ENCODE peak calls at places on chromosome X, in eight cellular contexts. One of them, this sample, is unnamed. For H3K4me1 and H3K36me3, the result is how much of the 10 kb centered on the place peaks cover.

GRCh38 chrX:112521658-112522057 is 158.1 kb downstream of the LHFPL1 start:
- DNase-seq in endothelial cell of umbilical vein: no peak
- DNase-seq in IMR-90: no peak
- DNase-seq in HCT116: no peak
- DNase-seq in SK-N-SH: no peak
- DNase-seq in mammary epithelial cell: no peak
- DNase-seq in endodermal cell: no peak
- DNase-seq in MM.1S: no peak
- DNase-seq in this sample: no peak

GRCh38 chrX:39242187-39242586 is 440.9 kb downstream of the MID1IP1 start:
- DNase-seq in HCT116: peak
- DNase-seq in MM.1S: peak
- DNase-seq in SK-N-SH: peak
- DNase-seq in mammary epithelial cell: peak
- DNase-seq in IMR-90: no peak
- DNase-seq in endothelial cell of umbilical vein: peak
- DNase-seq in endodermal cell: peak
- DNase-seq in this sample: peak

GRCh38 chrX:153722704-153723350 is 1.4 kb downstream of the BCAP31 start:
- DNase-seq in HCT116: no peak
- DNase-seq in endodermal cell: no peak
- DNase-seq in mammary epithelial cell: peak
- DNase-seq in SK-N-SH: no peak
- DNase-seq in IMR-90: no peak
- DNase-seq in MM.1S: no peak
- DNase-seq in endothelial cell of umbilical vein: peak
- DNase-seq in this sample: no peak

GRCh38 chrX:52983526-52983925 is 25.2 kb upstream of the FAM156A start:
- DNase-seq in endodermal cell: no peak
- DNase-seq in IMR-90: no peak
- DNase-seq in mammary epithelial cell: no peak
- DNase-seq in HCT116: no peak
- DNase-seq in MM.1S: no peak
- DNase-seq in endothelial cell of umbilical vein: no peak
- DNase-seq in SK-N-SH: no peak
- DNase-seq in this sample: no peak

GRCh38 chrX:53239474-53239873 is 14.5 kb upstream of the KDM5C start:
- DNase-seq in IMR-90: no peak
- DNase-seq in endodermal cell: peak
- DNase-seq in endothelial cell of umbilical vein: no peak
- DNase-seq in mammary epithelial cell: no peak
- DNase-seq in MM.1S: peak
- DNase-seq in SK-N-SH: no peak
- DNase-seq in HCT116: no peak
- DNase-seq in this sample: no peak

GRCh38 chrX:120462370-120462769 is 6.7 kb downstream of the LAMP2 start:
- DNase-seq in IMR-90: no peak
- DNase-seq in SK-N-SH: no peak
- DNase-seq in MM.1S: no peak
- DNase-seq in endodermal cell: no peak
- DNase-seq in mammary epithelial cell: no peak
- DNase-seq in endothelial cell of umbilical vein: no peak
- DNase-seq in HCT116: no peak
- DNase-seq in this sample: no peak

GRCh38 chrX:136584545-136584944 is 52.5 kb downstream of the VGLL1 start:
- DNase-seq in SK-N-SH: no peak
- DNase-seq in endothelial cell of umbilical vein: no peak
- DNase-seq in MM.1S: no peak
- DNase-seq in IMR-90: no peak
- DNase-seq in endodermal cell: no peak
- DNase-seq in HCT116: no peak
- DNase-seq in mammary epithelial cell: no peak
- DNase-seq in this sample: no peak

GRCh38 chrX:48676106-48676892 is 7.3 kb upstream of the WAS start:
- DNase-seq in SK-N-SH: peak
- DNase-seq in HCT116: peak
- DNase-seq in endothelial cell of umbilical vein: peak
- DNase-seq in MM.1S: peak
- DNase-seq in mammary epithelial cell: peak
- DNase-seq in IMR-90: peak
- DNase-seq in endodermal cell: peak
- DNase-seq in this sample: peak

GRCh38 chrX:34918856-34919255 is 23.7 kb upstream of the FAM47B start:
- DNase-seq in SK-N-SH: peak
- DNase-seq in IMR-90: peak
- DNase-seq in MM.1S: no peak
- DNase-seq in HCT116: no peak
- DNase-seq in endothelial cell of umbilical vein: peak
- DNase-seq in mammary epithelial cell: peak
- DNase-seq in endodermal cell: peak
- DNase-seq in this sample: no peak

GRCh38 chrX:13432376-13432775 is 112.5 kb upstream of the ATXN3L start:
- DNase-seq in SK-N-SH: no peak
- DNase-seq in IMR-90: peak
- DNase-seq in MM.1S: no peak
- DNase-seq in endothelial cell of umbilical vein: peak
- DNase-seq in mammary epithelial cell: peak
- DNase-seq in endodermal cell: no peak
- DNase-seq in HCT116: no peak
- DNase-seq in this sample: no peak

GRCh38 chrX:121308276-121308805 is 260.9 kb downstream of the GLUD2 start:
- DNase-seq in SK-N-SH: peak
- DNase-seq in MM.1S: peak
- DNase-seq in HCT116: peak
- DNase-seq in IMR-90: no peak
- DNase-seq in endodermal cell: peak
- DNase-seq in endothelial cell of umbilical vein: no peak
- DNase-seq in mammary epithelial cell: peak
- DNase-seq in this sample: peak

GRCh38 chrX:97685753-97686152 is 802.0 kb downstream of the RPA4 start:
- DNase-seq in MM.1S: peak
- DNase-seq in endothelial cell of umbilical vein: peak
- DNase-seq in mammary epithelial cell: peak
- DNase-seq in endodermal cell: no peak
- DNase-seq in HCT116: peak
- DNase-seq in IMR-90: peak
- DNase-seq in SK-N-SH: peak
- DNase-seq in this sample: peak

GRCh38 chrX:31320740-31321139 is 248.9 kb upstream of the FTHL17 start:
- DNase-seq in MM.1S: no peak
- DNase-seq in HCT116: no peak
- DNase-seq in IMR-90: no peak
- DNase-seq in mammary epithelial cell: no peak
- DNase-seq in endodermal cell: no peak
- DNase-seq in SK-N-SH: no peak
- DNase-seq in endothelial cell of umbilical vein: peak
- DNase-seq in this sample: no peak

GRCh38 chrX:6120329-6120728 is 108.3 kb downstream of the NLGN4X start:
- DNase-seq in SK-N-SH: no peak
- DNase-seq in MM.1S: no peak
- DNase-seq in IMR-90: no peak
- DNase-seq in endodermal cell: no peak
- DNase-seq in HCT116: no peak
- DNase-seq in mammary epithelial cell: no peak
- DNase-seq in endothelial cell of umbilical vein: no peak
- DNase-seq in this sample: no peak

GRCh38 chrX:114611018-114611619 is 27.2 kb downstream of the HTR2C start:
- DNase-seq in HCT116: peak
- DNase-seq in IMR-90: peak
- DNase-seq in SK-N-SH: peak
- DNase-seq in endothelial cell of umbilical vein: peak
- DNase-seq in endodermal cell: peak
- DNase-seq in mammary epithelial cell: peak
- DNase-seq in MM.1S: peak
- DNase-seq in this sample: peak

GRCh38 chrX:10130354-10130753 is 26.4 kb upstream of the CLCN4 start:
- DNase-seq in IMR-90: no peak
- DNase-seq in HCT116: no peak
- DNase-seq in SK-N-SH: no peak
- DNase-seq in endothelial cell of umbilical vein: no peak
- DNase-seq in endodermal cell: no peak
- DNase-seq in MM.1S: no peak
- DNase-seq in mammary epithelial cell: no peak
- DNase-seq in this sample: no peak

GRCh38 chrX:106484233-106484632 is 127.5 kb upstream of the RADX start:
- DNase-seq in endodermal cell: no peak
- DNase-seq in IMR-90: no peak
- DNase-seq in HCT116: no peak
- DNase-seq in MM.1S: peak
- DNase-seq in SK-N-SH: no peak
- DNase-seq in mammary epithelial cell: no peak
- DNase-seq in endothelial cell of umbilical vein: no peak
- DNase-seq in this sample: no peak

GRCh38 chrX:103253608-103254007 is 1.3 kb downstream of the TCEAL8 start:
- DNase-seq in HCT116: no peak
- DNase-seq in mammary epithelial cell: no peak
- DNase-seq in MM.1S: no peak
- DNase-seq in SK-N-SH: no peak
- DNase-seq in IMR-90: no peak
- DNase-seq in endodermal cell: peak
- DNase-seq in endothelial cell of umbilical vein: peak
- DNase-seq in this sample: no peak

GRCh38 chrX:33725556-33726232 is 406.4 kb downstream of the FAM47A start:
- DNase-seq in IMR-90: no peak
- DNase-seq in SK-N-SH: no peak
- DNase-seq in endothelial cell of umbilical vein: peak
- DNase-seq in MM.1S: peak
- DNase-seq in mammary epithelial cell: peak
- DNase-seq in endodermal cell: peak
- DNase-seq in HCT116: no peak
- DNase-seq in this sample: no peak
- H3K4me1 ChIP-seq in IMR-90: under half
- H3K4me1 ChIP-seq in SK-N-SH: under half
- H3K4me1 ChIP-seq in endothelial cell of umbilical vein: under half
- H3K4me1 ChIP-seq in MM.1S: under half
- H3K4me1 ChIP-seq in mammary epithelial cell: under half
- H3K4me1 ChIP-seq in endodermal cell: under half
- H3K4me1 ChIP-seq in HCT116: under half
- H3K4me1 ChIP-seq in this sample: under half

GRCh38 chrX:41128955-41129354 is 43.7 kb downstream of the USP9X start:
- DNase-seq in endodermal cell: no peak
- DNase-seq in IMR-90: no peak
- DNase-seq in MM.1S: no peak
- DNase-seq in SK-N-SH: no peak
- DNase-seq in mammary epithelial cell: no peak
- DNase-seq in HCT116: no peak
- DNase-seq in endothelial cell of umbilical vein: no peak
- DNase-seq in this sample: no peak
- H3K36me3 ChIP-seq in endodermal cell: under half
- H3K36me3 ChIP-seq in IMR-90: under half
- H3K36me3 ChIP-seq in MM.1S: under half
- H3K36me3 ChIP-seq in SK-N-SH: under half
- H3K36me3 ChIP-seq in mammary epithelial cell: under half
- H3K36me3 ChIP-seq in HCT116: under half
- H3K36me3 ChIP-seq in endothelial cell of umbilical vein: under half
- H3K36me3 ChIP-seq in this sample: under half

DNA sequence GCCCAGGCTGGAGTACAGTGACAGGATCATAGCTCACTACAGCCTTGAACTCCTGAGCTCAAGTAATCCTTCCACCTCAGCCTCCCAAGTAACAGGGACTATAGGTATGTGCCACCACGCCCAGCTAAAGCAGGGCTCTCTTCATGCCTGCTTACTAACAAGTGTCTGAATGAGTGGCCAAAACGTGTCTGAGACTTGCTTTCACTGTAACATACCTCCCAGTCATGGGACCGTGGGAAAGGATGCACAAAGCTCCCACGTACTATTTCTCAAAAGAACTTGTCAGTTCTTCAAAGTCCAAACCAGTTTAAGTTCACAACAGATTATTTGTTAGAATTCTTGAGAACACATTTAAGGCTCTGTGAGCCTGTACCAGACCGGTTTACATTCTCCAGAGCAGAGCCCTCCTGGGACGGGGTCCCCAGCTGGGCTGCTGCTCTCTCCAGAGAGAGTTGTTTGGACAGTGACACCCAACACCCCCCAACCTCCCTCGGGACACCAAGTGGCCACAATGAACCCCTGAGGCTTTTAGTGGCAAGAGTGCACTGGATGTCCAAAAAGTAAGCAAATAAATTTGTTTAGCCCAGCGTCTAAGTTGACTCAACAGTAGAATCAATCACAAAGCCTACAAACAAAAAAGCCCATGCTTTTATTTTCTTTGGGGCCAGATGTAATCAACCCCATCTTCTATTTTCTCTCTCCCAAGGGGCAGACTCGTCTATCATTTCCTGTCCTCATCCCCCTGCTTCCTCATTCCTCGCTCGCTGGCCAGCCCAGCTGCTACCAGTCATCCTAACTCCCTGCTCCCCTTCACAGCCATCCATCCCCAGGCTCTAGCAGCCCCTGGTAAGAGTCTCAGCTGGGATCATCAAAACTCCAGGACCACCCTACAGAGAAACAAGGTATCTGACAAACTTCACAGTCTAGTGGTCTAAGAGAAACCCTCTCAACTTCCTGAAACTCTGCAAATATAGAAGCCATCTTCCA is 23.9 kb downstream of the SH3KBP1 start:
- DNase-seq in HCT116: no peak
- DNase-seq in MM.1S: no peak
- DNase-seq in SK-N-SH: no peak
- DNase-seq in endodermal cell: no peak
- DNase-seq in IMR-90: peak
- DNase-seq in mammary epithelial cell: no peak
- DNase-seq in endothelial cell of umbilical vein: no peak
- DNase-seq in this sample: no peak
- H3K9ac ChIP-seq in HCT116: no peak
- H3K9ac ChIP-seq in MM.1S: no peak
- H3K9ac ChIP-seq in SK-N-SH: no peak
- H3K9ac ChIP-seq in endodermal cell: no peak
- H3K9ac ChIP-seq in IMR-90: no peak
- H3K9ac ChIP-seq in mammary epithelial cell: no peak
- H3K9ac ChIP-seq in endothelial cell of umbilical vein: no peak
- H3K9ac ChIP-seq in this sample: no peak

GRCh38 chrX:130086414-130087207 is 23.7 kb downstream of the ELF4 start:
- DNase-seq in IMR-90: no peak
- DNase-seq in HCT116: no peak
- DNase-seq in mammary epithelial cell: no peak
- DNase-seq in endodermal cell: no peak
- DNase-seq in endothelial cell of umbilical vein: no peak
- DNase-seq in SK-N-SH: no peak
- DNase-seq in MM.1S: no peak
- DNase-seq in this sample: no peak

GRCh38 chrX:130083107-130083490 is 27.2 kb downstream of the ELF4 start:
- DNase-seq in endothelial cell of umbilical vein: no peak
- DNase-seq in IMR-90: no peak
- DNase-seq in HCT116: no peak
- DNase-seq in MM.1S: no peak
- DNase-seq in endodermal cell: peak
- DNase-seq in SK-N-SH: no peak
- DNase-seq in mammary epithelial cell: no peak
- DNase-seq in this sample: no peak

GRCh38 chrX:130083656-130084382 is 26.5 kb downstream of the ELF4 start:
- DNase-seq in HCT116: no peak
- DNase-seq in mammary epithelial cell: no peak
- DNase-seq in endodermal cell: no peak
- DNase-seq in MM.1S: no peak
- DNase-seq in IMR-90: no peak
- DNase-seq in SK-N-SH: no peak
- DNase-seq in endothelial cell of umbilical vein: no peak
- DNase-seq in this sample: no peak

GRCh38 chrX:130085551-130085986 is 24.7 kb downstream of the ELF4 start:
- DNase-seq in MM.1S: no peak
- DNase-seq in IMR-90: peak
- DNase-seq in SK-N-SH: no peak
- DNase-seq in HCT116: no peak
- DNase-seq in endodermal cell: no peak
- DNase-seq in endothelial cell of umbilical vein: peak
- DNase-seq in mammary epithelial cell: no peak
- DNase-seq in this sample: no peak

GRCh38 chrX:130084651-130085237 is 25.6 kb downstream of the ELF4 start:
- DNase-seq in endodermal cell: no peak
- DNase-seq in SK-N-SH: no peak
- DNase-seq in mammary epithelial cell: no peak
- DNase-seq in MM.1S: peak
- DNase-seq in HCT116: no peak
- DNase-seq in endothelial cell of umbilical vein: no peak
- DNase-seq in IMR-90: no peak
- DNase-seq in this sample: no peak
- H3K4me1 ChIP-seq in endodermal cell: under half
- H3K4me1 ChIP-seq in SK-N-SH: under half
- H3K4me1 ChIP-seq in mammary epithelial cell: under half
- H3K4me1 ChIP-seq in MM.1S: under half
- H3K4me1 ChIP-seq in HCT116: under half
- H3K4me1 ChIP-seq in endothelial cell of umbilical vein: under half
- H3K4me1 ChIP-seq in IMR-90: under half
- H3K4me1 ChIP-seq in this sample: under half